ENCODE peak calls at places on chromosomes 4 and X, in six cellular contexts. U is IMR-90, F is trophoblast cell, X is mesenchymal stem cell, V is H1, D is H9. M is an unnamed sample.

GRCh38 chr4:52640808-52641595 is 18.1 kb downstream of the USP46 start:
- DNase-seq in U (peak), F (peak), X (no peak), V (no peak), D (no peak), M (no peak)

GRCh38 chrX:110317820-110318663 is at the start of gene AMMECR1:
- DNase-seq in U (peak), F (peak), X (peak), V (peak), D (peak), M (peak)

GRCh38 chr4:98565646-98566403 is 92.6 kb downstream of the TSPAN5 start:
- DNase-seq in U (no peak), F (no peak), X (no peak), V (no peak), D (no peak), M (no peak)

GRCh38 chr4:77576351-77576750 is 29.3 kb upstream of the CXCL13 start:
- DNase-seq in U (no peak), F (no peak), X (no peak), V (no peak), D (no peak), M (no peak)

GRCh38 chrX:130893356-130894085 is 9.5 kb downstream of the ENOX2 start:
- DNase-seq in U (peak), F (no peak), X (peak), V (no peak), D (no peak), M (no peak)

GRCh38 chrX:129831486-129831885 is 12.2 kb downstream of the ZDHHC9 start:
- DNase-seq in U (no peak), F (no peak), X (no peak), V (no peak), D (no peak), M (no peak)

GRCh38 chr4:87624698-87625097 is 16.4 kb downstream of the DSPP start:
- DNase-seq in U (no peak), F (no peak), X (no peak), V (no peak), D (no peak), M (no peak)

GRCh38 chr4:7938513-7939376 is 916 bp downstream of the AFAP1 start:
- DNase-seq in U (peak), F (peak), X (peak), V (no peak), D (no peak), M (no peak)

GRCh38 chrX:7614616-7615015 is 228.4 kb upstream of the VCX start:
- DNase-seq in U (no peak), F (no peak), X (no peak), V (no peak), D (no peak), M (no peak)

GRCh38 chr4:26839534-26839951 is 21.1 kb upstream of the STIM2 start:
- DNase-seq in U (peak), F (no peak), X (peak), V (no peak), D (no peak), M (no peak)

GRCh38 chr4:102295153-102295862 is 50.0 kb downstream of the SLC39A8 start:
- DNase-seq in U (no peak), F (no peak), X (no peak), V (no peak), D (no peak), M (no peak)

GRCh38 chr4:99405433-99406115 is 29.6 kb downstream of the ADH7 start:
- DNase-seq in U (peak), F (peak), X (peak), V (peak), D (peak), M (peak)

GRCh38 chrX:110341189-110342035 is 17.2 kb upstream of the RTL9 start:
- DNase-seq in U (peak), F (no peak), X (peak), V (no peak), D (no peak), M (no peak)

GRCh38 chr4:93184093-93184492 is 644.5 kb upstream of the ATOH1 start:
- DNase-seq in U (no peak), F (no peak), X (no peak), V (no peak), D (no peak), M (no peak)

GRCh38 chrX:17413228-17413627 is 38.2 kb downstream of the NHS start:
- DNase-seq in U (peak), F (no peak), X (peak), V (no peak), D (no peak), M (no peak)

GRCh38 chrX:56248492-56248891 is 16.3 kb downstream of the KLF8 start:
- DNase-seq in U (peak), F (peak), X (peak), V (peak), D (peak), M (no peak)
- H2AFZ ChIP-seq in U (no peak), F (no peak), X (no peak), V (no peak), D (no peak), M (peak)

GRCh38 chr4:151100517-151100916 is 1.1 kb downstream of the RPS3A start:
- DNase-seq in U (no peak), F (no peak), X (no peak), V (no peak), D (no peak), M (no peak)

GRCh38 chr4:151099226-151099975 is at the start of gene RPS3A:
- DNase-seq in U (peak), F (peak), X (peak), V (peak), D (peak), M (peak)

GRCh38 chr4:151099976-151100417 is 569 bp downstream of the RPS3A start:
- DNase-seq in U (peak), F (peak), X (no peak), V (no peak), D (no peak), M (no peak)

GRCh38 chr4:151097759-151098158 is 1.7 kb upstream of the RPS3A start:
- DNase-seq in U (no peak), F (no peak), X (no peak), V (no peak), D (no peak), M (no peak)

DNA sequence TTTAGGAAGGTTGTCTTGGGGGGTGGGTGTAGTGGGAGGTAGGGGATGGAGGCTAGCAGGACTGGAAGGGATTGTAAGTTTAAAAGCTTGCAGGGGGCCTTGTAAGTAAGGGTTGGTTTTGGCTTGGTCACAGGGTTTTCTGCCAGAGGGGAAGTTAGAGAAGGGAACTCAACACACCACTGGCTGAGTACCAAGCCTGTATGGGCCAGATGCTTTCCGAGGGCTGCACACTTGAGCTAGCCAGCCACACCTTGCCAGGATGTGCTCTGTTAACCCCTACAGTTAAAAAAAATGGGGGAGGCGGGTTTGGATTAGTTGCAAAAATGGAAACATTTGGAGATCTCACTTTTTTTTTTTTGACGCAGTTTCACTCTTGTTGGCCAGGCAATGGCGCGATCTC is 1.2 kb upstream of the RPS3A start:
- DNase-seq in U (no peak), F (no peak), X (no peak), V (no peak), D (no peak), M (no peak)
- H3K18ac ChIP-seq in U (no peak), F (no peak), X (no peak), V (no peak), D (no peak), M (no peak)

GRCh38 chr4:6137747-6138135 is 62.6 kb downstream of the JAKMIP1 start:
- DNase-seq in U (no peak), F (no peak), X (no peak), V (no peak), D (no peak), M (no peak)
- H2AK5ac ChIP-seq in U (no peak), F (no peak), X (no peak), V (no peak), D (no peak), M (peak)

DNA sequence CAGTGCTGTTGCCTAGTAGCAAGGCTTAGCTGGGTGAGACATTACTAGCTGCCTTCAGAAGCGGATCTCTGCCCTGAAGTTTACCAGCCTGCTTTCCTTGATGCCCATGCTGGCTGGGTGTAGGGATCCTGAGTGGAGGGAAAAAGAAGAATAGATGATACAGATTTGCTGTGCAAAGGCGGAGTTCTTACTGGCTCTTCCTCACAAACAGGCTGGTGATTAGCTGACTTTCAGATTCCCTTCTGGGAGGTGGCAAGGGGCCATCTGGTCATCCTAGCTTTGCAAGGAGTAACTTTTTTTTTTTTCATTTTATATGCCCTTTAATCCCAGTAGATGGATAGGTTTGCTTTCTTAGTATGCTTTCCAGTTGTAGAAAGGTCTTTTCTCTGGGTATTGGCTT is 44.8 kb downstream of the SMARCA5 start:
- DNase-seq in U (no peak), F (no peak), X (no peak), V (no peak), D (no peak), M (no peak)
- H2AFZ ChIP-seq in U (no peak), F (no peak), X (no peak), V (no peak), D (no peak), M (no peak)

M was measured in neuronal stem cell.